ENCODE peak calls at places on chromosome 2, in eight cellular contexts. X, R, H, Y, N, O, P and A are unnamed samples.

GRCh38 chr2:183162362-183162761 is 38.1 kb downstream of the NUP35 start:
- DNase-seq in P (no peak), X (no peak), H (peak; percentile 77), N (no peak), Y (no peak), R (no peak), O (no peak), A (no peak)

GRCh38 chr2:201522965-201523364 is 71.4 kb downstream of the STRADB start:
- DNase-seq in P (no peak), O (no peak), H (no peak), R (no peak), Y (no peak), N (no peak), X (no peak), A (no peak)

GRCh38 chr2:47069628-47070154 is 85.4 kb downstream of the STPG4 start:
- DNase-seq in N (peak; percentile 88), R (peak; percentile 87), P (peak; percentile 84), X (peak; percentile 57), H (no peak), O (peak; percentile 79), Y (peak; percentile 85), A (no peak)

GRCh38 chr2:138244400-138245001 is 257.1 kb upstream of the SPOPL start:
- DNase-seq in Y (no peak), R (no peak), N (no peak), H (peak; percentile 27), X (no peak), O (no peak), P (no peak), A (no peak)

GRCh38 chr2:160039166-160039903 is 23.1 kb downstream of the PLA2R1 start:
- DNase-seq in Y (no peak), N (no peak), H (peak; percentile 62), X (no peak), O (no peak), P (no peak), R (no peak), A (no peak)

GRCh38 chr2:226971770-226972169 is 135.9 kb downstream of the RHBDD1 start:
- DNase-seq in X (no peak), P (no peak), Y (no peak), O (no peak), N (no peak), H (no peak), R (no peak), A (no peak)

GRCh38 chr2:150690870-150691269 is 203.4 kb upstream of the RND3 start:
- DNase-seq in P (no peak), O (no peak), Y (no peak), H (no peak), R (no peak), X (no peak), N (no peak), A (no peak)

GRCh38 chr2:233163486-233164103 is 87.9 kb upstream of the ATG16L1 start:
- DNase-seq in R (no peak), O (no peak), X (no peak), N (no peak), Y (no peak), H (no peak), P (no peak), A (no peak)

GRCh38 chr2:233372855-233373254 is 18.6 kb downstream of the DGKD start:
- DNase-seq in R (no peak), H (no peak), X (no peak), P (no peak), Y (no peak), O (no peak), N (no peak), A (no peak)

GRCh38 chr2:235537587-235537986 is 43.7 kb downstream of the AGAP1 start:
- DNase-seq in N (no peak), R (no peak), H (no peak), O (no peak), P (no peak), X (no peak), Y (no peak), A (no peak)

GRCh38 chr2:42328148-42328833 is 32.7 kb downstream of the COX7A2L start:
- DNase-seq in Y (peak; percentile 9), H (no peak), P (no peak), O (no peak), N (no peak), X (no peak), R (no peak), A (no peak)

GRCh38 chr2:174038472-174038871 is 73.3 kb upstream of the SP3 start:
- DNase-seq in O (no peak), N (no peak), P (no peak), X (no peak), R (no peak), H (no peak), Y (no peak), A (no peak)

GRCh38 chr2:239244625-239245024 is 156.2 kb downstream of the HDAC4 start:
- DNase-seq in R (no peak), O (no peak), P (no peak), H (no peak), Y (no peak), X (no peak), N (no peak), A (no peak)

GRCh38 chr2:23449413-23449812 is 64.4 kb downstream of the KLHL29 start:
- DNase-seq in R (no peak), X (no peak), N (no peak), P (no peak), O (no peak), H (no peak), Y (no peak), A (no peak)

GRCh38 chr2:58574873-58575272 is 333.7 kb upstream of the FANCL start:
- DNase-seq in P (no peak), Y (no peak), N (no peak), H (no peak), O (no peak), X (no peak), R (no peak), A (no peak)

GRCh38 chr2:46376586-46377286 is 79.5 kb downstream of the EPAS1 start:
- DNase-seq in R (no peak), H (no peak), P (no peak), X (no peak), Y (no peak), O (no peak), N (no peak), A (no peak)

GRCh38 chr2:26770986-26771586 is 7.0 kb downstream of the SLC35F6 start:
- DNase-seq in Y (no peak), X (peak; percentile 71), H (peak; percentile 41), P (peak; percentile 62), R (peak; percentile 63), N (peak; percentile 56), O (peak; percentile 88), A (no peak)

GRCh38 chr2:128306081-128306930 is 12.4 kb downstream of the HS6ST1 start:
- DNase-seq in P (peak; percentile 95), R (peak; percentile 81), N (peak; percentile 73), H (peak; percentile 96), X (no peak), O (peak; percentile 45), Y (peak; percentile 27), A (peak; percentile 83)
- TF ChIP-seq CTCF in P (peak; percentile 91), R (no peak), N (no peak), H (peak; percentile 74), X (no peak), O (no peak), Y (peak; percentile 38), A (peak; percentile 60)

GRCh38 chr2:54636425-54637139 is 86.9 kb upstream of the EML6 start:
- DNase-seq in P (no peak), Y (no peak), H (peak; percentile 44), N (no peak), X (no peak), R (no peak), O (no peak), A (no peak)

GRCh38 chr2:54638103-54638502 is 85.4 kb upstream of the EML6 start:
- DNase-seq in P (no peak), N (no peak), O (no peak), Y (no peak), H (no peak), X (no peak), R (no peak), A (no peak)

GRCh38 chr2:54639609-54640008 is 83.9 kb upstream of the EML6 start:
- DNase-seq in P (no peak), N (no peak), R (no peak), H (no peak), X (no peak), O (no peak), Y (no peak), A (no peak)

GRCh38 chr2:54640834-54641540 is 82.5 kb upstream of the EML6 start:
- DNase-seq in O (no peak), R (no peak), X (no peak), H (no peak), Y (no peak), P (no peak), N (no peak), A (no peak)

GRCh38 chr2:54638774-54639187 is 84.7 kb upstream of the EML6 start:
- DNase-seq in O (no peak), P (no peak), H (no peak), R (no peak), N (no peak), Y (no peak), X (no peak), A (no peak)
- H3K36me3 ChIP-seq in O (peaks cover 29% of the 10 kb centered on the region), P (peaks cover 94% of the 10 kb centered on the region), H (peaks cover 75% of the 10 kb centered on the region), R (no peaks in the 10 kb centered on the region), N (no peaks in the 10 kb centered on the region), Y (peaks cover 66% of the 10 kb centered on the region), X (peaks cover 13% of the 10 kb centered on the region), A (peaks cover 4% of the 10 kb centered on the region)

GRCh38 chr2:222989431-222989830 is 62.6 kb upstream of the KCNE4 start:
- DNase-seq in Y (no peak), O (no peak), H (no peak), X (no peak), R (no peak), N (no peak), P (no peak), A (no peak)

GRCh38 chr2:222998459-222998858 is 53.5 kb upstream of the KCNE4 start:
- DNase-seq in O (no peak), P (no peak), X (no peak), N (no peak), R (no peak), H (no peak), Y (no peak), A (no peak)

DNA sequence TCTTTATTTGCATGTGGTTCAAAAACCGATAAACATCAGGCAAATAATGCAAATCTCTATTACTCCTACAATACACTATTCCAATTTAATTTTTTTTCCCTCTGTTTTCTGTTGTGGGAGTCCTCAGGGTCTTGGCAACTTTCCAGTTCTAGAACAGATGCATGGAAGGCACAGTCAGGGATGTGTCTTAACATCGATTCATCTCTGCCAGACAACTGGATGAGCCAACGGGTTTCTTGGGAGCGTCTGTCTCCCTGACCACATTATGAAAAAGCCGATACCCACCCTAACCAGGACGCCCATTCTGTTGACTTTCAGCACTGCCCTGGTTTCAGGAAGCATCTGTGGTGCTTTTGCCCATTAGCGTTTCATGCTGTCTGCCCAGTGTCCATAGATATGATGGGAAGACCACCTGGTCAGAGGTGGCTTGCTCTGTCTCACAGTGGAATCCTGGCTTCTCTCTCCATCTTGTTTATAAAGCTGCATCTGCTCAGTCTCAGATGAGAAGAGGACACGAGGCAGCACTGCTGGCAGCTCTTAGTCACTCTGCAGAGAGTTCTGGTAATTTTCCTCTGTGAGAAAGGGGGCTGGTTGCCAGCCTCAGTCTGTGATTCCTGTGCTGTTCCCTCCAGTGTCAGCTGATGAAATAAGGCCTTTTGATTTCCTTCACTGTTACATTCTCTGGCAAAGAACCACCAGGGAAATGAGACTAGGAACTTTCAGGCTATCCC is 57.9 kb upstream of the KCNE4 start:
- DNase-seq in X (peak; percentile 61), H (peak; percentile 87), O (peak; percentile 85), P (no peak), Y (peak; percentile 24), N (peak; percentile 52), R (peak; percentile 73), A (no peak)
- TF ChIP-seq CTCF in X (no peak), H (no peak), O (no peak), P (no peak), Y (no peak), N (no peak), R (no peak), A (no peak)

GRCh38 chr2:99365661-99366060 is 28.5 kb downstream of the EIF5B start:
- DNase-seq in Y (no peak), P (no peak), N (no peak), X (no peak), O (no peak), R (no peak), H (no peak), A (no peak)
- H3K36me3 ChIP-seq in Y (peaks cover 73% of the 10 kb centered on the region), P (peaks cover 83% of the 10 kb centered on the region), N (peaks cover 8% of the 10 kb centered on the region), X (peaks cover 34% of the 10 kb centered on the region), O (peaks cover 60% of the 10 kb centered on the region), R (no peaks in the 10 kb centered on the region), H (peaks cover 35% of the 10 kb centered on the region), A (no peaks in the 10 kb centered on the region)